ENCODE peak calls at places on chromosomes 11 and 22, in eight cellular contexts. Q is tibial nerve, E is lung, Y is GM23248, U is K562, C is cardiac fibroblast, J is psoas muscle, X is AG04450. Z is an unnamed sample.

GRCh38 chr22:46008836-46009596 is 32.1 kb upstream of the WNT7B start:
- DNase-seq in U (no peak), Y (no peak), X (no peak), E (no peak), C (no peak), Q (no peak), J (peak), Z (no peak)

GRCh38 chr11:123665321-123665720 is 10.9 kb upstream of the SCN3B start:
- DNase-seq in U (no peak), X (no peak), Q (no peak), E (no peak), J (no peak), Y (no peak), C (no peak), Z (no peak)

GRCh38 chr22:37115032-37115431 is 5.5 kb upstream of the TMPRSS6 start:
- DNase-seq in Q (no peak), Y (no peak), C (no peak), E (no peak), X (no peak), U (no peak), J (no peak), Z (no peak)

GRCh38 chr11:65524010-65524746 is 705 bp upstream of the SCYL1 start:
- DNase-seq in C (no peak), U (peak), Q (peak), X (no peak), J (no peak), E (no peak), Y (peak), Z (no peak)

GRCh38 chr11:77113382-77114088 is 10.9 kb downstream of the OMP start:
- DNase-seq in X (no peak), E (no peak), Q (peak), U (peak), J (peak), C (peak), Y (peak), Z (no peak)

GRCh38 chr11:17014774-17015638 is 792 bp upstream of the PLEKHA7 start:
- DNase-seq in E (no peak), X (no peak), J (no peak), Q (peak), C (peak), Y (peak), U (peak), Z (peak)

GRCh38 chr11:26297179-26297970 is 34.6 kb upstream of the ANO3 start:
- DNase-seq in X (peak), J (no peak), Q (peak), C (peak), Y (peak), U (peak), E (no peak), Z (peak)

GRCh38 chr11:119592642-119593041 is 136.4 kb downstream of the NECTIN1 start:
- DNase-seq in X (no peak), Q (peak), J (peak), E (no peak), Y (peak), U (no peak), C (no peak), Z (no peak)

GRCh38 chr11:10731064-10731680 is 19.9 kb upstream of the CTR9 start:
- DNase-seq in Y (peak), J (no peak), U (no peak), C (no peak), E (no peak), X (no peak), Q (no peak), Z (no peak)

GRCh38 chr11:130206141-130206540 is 46.6 kb downstream of the ST14 start:
- DNase-seq in C (no peak), E (no peak), Y (no peak), U (no peak), J (no peak), X (no peak), Q (no peak), Z (no peak)

GRCh38 chr11:132605794-132606570 is 926.3 kb downstream of the OPCML start:
- DNase-seq in Y (no peak), C (no peak), U (no peak), E (no peak), X (no peak), Q (no peak), J (no peak), Z (no peak)

GRCh38 chr22:30943368-30943767 is 25.2 kb downstream of the MORC2 start:
- DNase-seq in J (no peak), Y (no peak), E (no peak), Q (no peak), X (no peak), U (no peak), C (no peak), Z (no peak)

GRCh38 chr11:77244277-77245014 is 57.0 kb downstream of the GDPD4 start:
- DNase-seq in J (no peak), E (no peak), X (no peak), Q (no peak), C (peak), U (no peak), Y (peak), Z (no peak)

GRCh38 chr22:37282385-37282677 is at the start of gene CYTH4:
- DNase-seq in C (peak), U (peak), X (no peak), E (peak), Q (no peak), J (peak), Y (no peak), Z (no peak)

GRCh38 chr22:39545310-39546063 is 12.9 kb upstream of the RPS19BP1 start:
- DNase-seq in J (peak), Q (no peak), E (no peak), Y (peak), X (no peak), C (peak), U (peak), Z (no peak)

GRCh38 chr11:13343931-13344717 is 66.5 kb downstream of the BMAL1 start:
- DNase-seq in U (peak), C (peak), J (peak), Y (peak), X (peak), E (peak), Q (peak), Z (no peak)

GRCh38 chr22:44450503-44450902 is 47.5 kb downstream of the RTL6 start:
- DNase-seq in Q (no peak), C (no peak), J (no peak), U (no peak), E (no peak), Y (no peak), X (no peak), Z (no peak)

DNA sequence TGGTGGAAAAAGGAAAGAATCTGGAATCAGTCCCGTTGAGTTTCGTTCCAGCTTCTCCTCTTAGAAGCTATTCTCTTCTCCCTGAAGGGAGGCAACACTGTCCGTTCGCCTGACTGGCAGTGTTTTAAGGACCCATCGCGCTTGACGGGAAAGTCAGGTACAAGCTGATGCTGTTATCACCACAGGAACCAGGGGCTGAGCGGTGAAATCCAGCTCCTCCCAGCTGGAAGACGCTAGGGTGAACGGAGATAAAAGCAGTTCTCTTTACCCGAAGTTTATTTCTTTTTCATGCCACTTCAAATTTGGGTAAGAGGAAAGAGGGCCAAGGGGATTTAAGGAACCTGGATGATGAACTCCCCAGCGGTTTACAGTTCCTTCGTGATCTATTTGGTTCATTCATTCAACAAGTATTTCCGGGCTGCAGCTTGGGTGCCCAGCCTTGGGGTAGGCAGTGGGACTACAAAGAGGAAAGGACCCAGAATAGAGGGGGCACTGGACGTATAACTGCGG is 551 bp upstream of the DEUP1 start:
- DNase-seq in Y (peak), E (no peak), X (no peak), Q (no peak), J (no peak), U (peak), C (peak), Z (no peak)
- H3K4me3 ChIP-seq in Y (peak), E (no peak), X (no peak), Q (peak), J (peak), U (peak), C (no peak), Z (no peak)

GRCh38 chr22:19758896-19759458 is 1.6 kb upstream of the TBX1 start:
- DNase-seq in X (no peak), C (no peak), E (no peak), U (no peak), J (no peak), Y (no peak), Q (no peak), Z (no peak)
- H3K4me3 ChIP-seq in X (no peak), C (no peak), E (no peak), U (no peak), J (no peak), Y (peak), Q (peak), Z (no peak)

DNA sequence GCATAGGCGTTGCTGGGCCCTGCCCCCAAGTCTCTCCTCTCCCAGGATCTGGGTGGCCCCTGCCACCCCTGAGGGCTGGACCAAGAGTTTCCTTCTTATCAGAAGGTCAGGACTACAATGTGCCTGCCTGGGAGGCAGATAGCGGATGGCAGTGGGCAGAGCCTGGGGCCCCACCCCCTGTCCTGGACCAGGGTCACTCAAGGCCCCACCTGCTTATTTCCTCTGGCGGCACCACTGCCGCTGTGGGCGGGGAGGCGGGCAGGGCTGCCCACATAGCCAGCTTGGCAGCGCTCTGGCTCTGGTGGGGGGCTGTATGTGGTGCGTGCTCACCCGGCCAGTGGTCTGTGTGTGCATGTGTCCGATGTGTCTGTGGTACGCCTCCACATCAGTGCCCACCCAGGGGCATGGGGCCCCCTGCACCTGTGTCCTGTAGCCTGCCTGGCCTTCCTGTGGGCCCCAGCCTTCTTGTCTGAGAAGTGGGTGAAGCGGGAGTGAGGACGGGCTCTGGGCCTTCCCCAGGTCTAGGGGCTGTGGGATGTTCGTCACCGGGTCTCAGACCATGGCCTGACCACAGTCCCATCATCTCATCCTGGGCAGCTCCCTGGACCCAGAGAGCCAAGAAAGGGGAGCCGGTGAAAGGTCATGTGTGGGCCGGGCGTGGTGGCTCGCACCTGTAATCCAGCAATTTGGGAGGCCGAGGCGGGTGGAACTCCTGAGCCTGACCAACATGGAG is 3.0 kb downstream of the GAS2L1 start:
- DNase-seq in J (no peak), E (no peak), C (no peak), Q (no peak), U (peak), Y (peak), X (no peak), Z (no peak)
- H3K4me3 ChIP-seq in J (peak), E (no peak), C (peak), Q (peak), U (no peak), Y (peak), X (no peak), Z (no peak)

GRCh38 chr11:9180784-9181183 is 84.4 kb downstream of the DENND5A start:
- DNase-seq in U (no peak), Q (no peak), X (no peak), J (no peak), Y (peak), E (no peak), C (peak), Z (no peak)
- H3K4me3 ChIP-seq in U (no peak), Q (no peak), X (no peak), J (no peak), Y (no peak), E (no peak), C (no peak), Z (no peak)